ENCODE peak calls at places on chromosomes 5 and 9, in nine cellular contexts. Q is pulmonary artery endothelial cell, U is H4, P is activated gamma-delta T cell treated with Interleukin-2 at 50 U/mL for 16 hours, S is tibial nerve, F is HuH-7, J is neural crest cell, V is glutamatergic neuron, K is lung. M is an unnamed sample.
A peak's percentile ranks its signal among the peaks of the same experiment; 100 is the strongest.

GRCh38 chr9:98811051-98811650 is 3.7 kb downstream of the GALNT12 start:
- DNase-seq in Q (no peak), U (no peak), P (no peak), S (no peak), F (no peak), J (no peak), V (no peak), K (no peak), M (no peak)

GRCh38 chr9:121557581-121558422 is 58.2 kb upstream of the GGTA1 start:
- DNase-seq in Q (peak; percentile 47), U (peak; percentile 98), P (no peak), S (peak; percentile 48), F (no peak), J (no peak), V (no peak), K (peak; percentile 61), M (peak; percentile 96)

GRCh38 chr9:131264231-131264630 is 12.1 kb downstream of the FAM78A start:
- DNase-seq in Q (no peak), U (no peak), P (no peak), S (no peak), F (no peak), J (no peak), V (no peak), K (no peak), M (no peak)

GRCh38 chr5:60223342-60223741 is 329.8 kb upstream of the PDE4D start:
- DNase-seq in Q (no peak), U (no peak), P (no peak), S (no peak), F (no peak), J (no peak), V (no peak), K (no peak), M (peak; percentile 10)

GRCh38 chr9:104856413-104856941 is 71.5 kb downstream of the ABCA1 start:
- DNase-seq in Q (no peak), U (no peak), P (no peak), S (no peak), F (peak; percentile 92), J (no peak), V (no peak), K (no peak), M (no peak)

GRCh38 chr5:77707786-77708185 is 68.4 kb downstream of the TBCA start:
- DNase-seq in Q (no peak), U (no peak), P (no peak), S (no peak), F (no peak), J (no peak), V (no peak), K (no peak), M (no peak)

GRCh38 chr5:160774006-160774405 is 78.0 kb downstream of the ATP10B start:
- DNase-seq in Q (no peak), U (no peak), P (no peak), S (no peak), F (no peak), J (no peak), V (no peak), K (no peak), M (no peak)

GRCh38 chr9:117796681-117797080 is 92.5 kb downstream of the TLR4 start:
- DNase-seq in Q (no peak), U (no peak), P (no peak), S (no peak), F (no peak), J (no peak), V (no peak), K (no peak), M (no peak)

GRCh38 chr9:71004196-71004595 is 117.2 kb downstream of the TRPM3 start:
- DNase-seq in Q (no peak), U (peak; percentile 80), P (no peak), S (no peak), F (no peak), J (no peak), V (no peak), K (no peak), M (no peak)

GRCh38 chr9:755454-756381 is 85.8 kb upstream of the DMRT1 start:
- DNase-seq in Q (peak; percentile 75), U (peak; percentile 81), P (no peak), S (no peak), F (peak; percentile 19), J (no peak), V (no peak), K (no peak), M (peak; percentile 68)

GRCh38 chr5:51172853-51173635 is 210.2 kb upstream of the ISL1 start:
- DNase-seq in Q (no peak), U (no peak), P (no peak), S (no peak), F (no peak), J (no peak), V (peak; percentile 74), K (no peak), M (peak; percentile 18)

GRCh38 chr5:32753765-32754164 is 42.6 kb downstream of the NPR3 start:
- DNase-seq in Q (no peak), U (no peak), P (no peak), S (no peak), F (no peak), J (no peak), V (no peak), K (no peak), M (no peak)

GRCh38 chr5:106880656-106881055 is 790.1 kb downstream of the EFNA5 start:
- DNase-seq in Q (no peak), U (no peak), P (no peak), S (no peak), F (no peak), J (no peak), V (no peak), K (no peak), M (no peak)

GRCh38 chr5:1730487-1730847 is 69.2 kb downstream of the MRPL36 start:
- DNase-seq in Q (no peak), U (no peak), P (no peak), S (no peak), F (no peak), J (no peak), V (no peak), K (no peak), M (no peak)

GRCh38 chr9:77375956-77376532 is 198.7 kb downstream of the VPS13A start:
- DNase-seq in Q (no peak), U (no peak), P (no peak), S (no peak), F (no peak), J (no peak), V (no peak), K (no peak), M (peak; percentile 34)

GRCh38 chr5:133370281-133370890 is 242.0 kb downstream of the FSTL4 start:
- DNase-seq in Q (no peak), U (no peak), P (no peak), S (no peak), F (no peak), J (no peak), V (no peak), K (no peak), M (no peak)

GRCh38 chr5:170273968-170274710 is 23.4 kb downstream of the LCP2 start:
- DNase-seq in Q (no peak), U (peak; percentile 27), P (peak; percentile 77), S (no peak), F (no peak), J (no peak), V (no peak), K (no peak), M (no peak)

M was measured in SJCRH30.